ENCODE peak calls at places on chromosomes 16 and 17, in six cellular contexts. P is choroid plexus epithelial cell; U is CD4-positive, alpha-beta memory T cell; S is EH; C is LNCaP clone FGC; R is OCI-LY7. Y is an unnamed sample.

GRCh38 chr17:73211745-73212144 is 18.9 kb downstream of the COG1 start:
- DNase-seq in P (peak), U (peak), S (no peak), C (no peak), R (no peak), Y (no peak)

GRCh38 chr16:84243732-84244131 is 3.9 kb upstream of the KCNG4 start:
- DNase-seq in P (no peak), U (no peak), S (no peak), C (no peak), R (peak), Y (no peak)

GRCh38 chr16:83054302-83054701 is 427.5 kb downstream of the CDH13 start:
- DNase-seq in P (no peak), U (no peak), S (no peak), C (no peak), R (no peak), Y (no peak)

GRCh38 chr17:31811021-31811565 is 48.0 kb downstream of the COPRS start:
- DNase-seq in P (no peak), U (no peak), S (peak), C (peak), R (no peak), Y (peak)

GRCh38 chr16:27685802-27686201 is 135.9 kb downstream of the KATNIP start:
- DNase-seq in P (peak), U (no peak), S (peak), C (no peak), R (no peak), Y (no peak)

GRCh38 chr16:5333991-5334390 is 236.4 kb upstream of the EEF2KMT start:
- DNase-seq in P (no peak), U (no peak), S (no peak), C (no peak), R (no peak), Y (no peak)

GRCh38 chr17:34822007-34822737 is 139.1 kb downstream of the CCT6B start:
- DNase-seq in P (no peak), U (no peak), S (no peak), C (no peak), R (no peak), Y (no peak)

GRCh38 chr17:51676691-51677487 is 416.5 kb downstream of the UTP18 start:
- DNase-seq in P (no peak), U (no peak), S (no peak), C (no peak), R (no peak), Y (no peak)

GRCh38 chr16:72271841-72272240 is 99.9 kb upstream of the PMFBP1 start:
- DNase-seq in P (no peak), U (no peak), S (no peak), C (no peak), R (no peak), Y (no peak)

GRCh38 chr16:27618140-27618539 is 68.2 kb downstream of the KATNIP start:
- DNase-seq in P (no peak), U (no peak), S (no peak), C (no peak), R (no peak), Y (no peak)

GRCh38 chr17:44203731-44204452 is 4.2 kb upstream of the ATXN7L3 start:
- DNase-seq in P (peak), U (peak), S (peak), C (no peak), R (peak), Y (peak)

GRCh38 chr17:40832840-40833239 is 10.4 kb upstream of the KRT10 start:
- DNase-seq in P (no peak), U (no peak), S (peak), C (no peak), R (no peak), Y (no peak)

GRCh38 chr17:8940866-8941471 is 24.5 kb downstream of the PIK3R5 start:
- DNase-seq in P (no peak), U (no peak), S (no peak), C (no peak), R (no peak), Y (no peak)

GRCh38 chr17:81037026-81037782 is 2.3 kb downstream of the BAIAP2 start:
- DNase-seq in P (no peak), U (no peak), S (no peak), C (peak), R (no peak), Y (no peak)

GRCh38 chr16:72996291-72997062 is 51.5 kb downstream of the ZFHX3 start:
- DNase-seq in P (no peak), U (no peak), S (no peak), C (peak), R (no peak), Y (no peak)

GRCh38 chr16:52861614-52862022 is 191.1 kb downstream of the CHD9NB start:
- DNase-seq in P (peak), U (no peak), S (no peak), C (no peak), R (no peak), Y (peak)

GRCh38 chr17:6506679-6507231 is 49.6 kb downstream of the PITPNM3 start:
- DNase-seq in P (no peak), U (no peak), S (peak), C (no peak), R (no peak), Y (no peak)

GRCh38 chr16:87203060-87203656 is 114.0 kb downstream of the C16orf95 start:
- DNase-seq in P (peak), U (peak), S (peak), C (peak), R (peak), Y (peak)

GRCh38 chr16:57071840-57072541 is 20.4 kb upstream of the CPNE2 start:
- DNase-seq in P (peak), U (no peak), S (peak), C (no peak), R (no peak), Y (no peak)

GRCh38 chr16:23125277-23125676 is 24.0 kb downstream of the USP31 start:
- DNase-seq in P (no peak), U (no peak), S (no peak), C (no peak), R (no peak), Y (no peak)

GRCh38 chr17:49996495-49997255 is 1.7 kb upstream of the DLX3 start:
- DNase-seq in P (peak), U (peak), S (peak), C (no peak), R (peak), Y (peak)

Y was measured in OCI-M1.